ENCODE peak calls at places on chromosomes 2 and 18, in ten cellular contexts. D is smooth muscle cell of the brain vasculature; H is activated naive CD4-positive, alpha-beta T cell treated with Interleukin-2 at 50 U/mL for 16 hours; G is activated CD4-positive, alpha-beta T cell treated with anti-CD3 and anti-CD28 coated beads for 1 hour; X is fibroblast of pulmonary artery; L is NCI-H69; A is OCI-LY7; F is NAMALWA; V is hypothalamus; J is H1. M is an unnamed sample.

GRCh38 chr18:10588975-10589374 is 63.1 kb downstream of the NAPG start:
- DNase-seq in X (no peak), F (no peak), J (no peak), H (no peak), G (no peak), L (peak), V (no peak), D (no peak), A (no peak), M (no peak)

GRCh38 chr18:45557296-45557695 is 58.0 kb upstream of the SLC14A2 start:
- DNase-seq in X (no peak), G (no peak), A (no peak), D (no peak), J (no peak), V (no peak), F (no peak), L (no peak), H (no peak), M (no peak)

GRCh38 chr2:33786881-33787280 is 187.8 kb upstream of the FAM98A start:
- DNase-seq in X (no peak), G (no peak), V (no peak), L (no peak), A (no peak), H (no peak), D (no peak), J (no peak), F (no peak), M (no peak)

GRCh38 chr18:58691256-58691655 is 20.0 kb downstream of the MALT1 start:
- DNase-seq in H (no peak), A (no peak), D (no peak), L (no peak), X (no peak), F (no peak), J (no peak), G (no peak), V (no peak), M (no peak)

GRCh38 chr18:35158728-35159443 is 81.9 kb upstream of the ZNF397 start:
- DNase-seq in V (no peak), D (no peak), L (peak), X (no peak), A (peak), G (no peak), J (no peak), F (peak), H (no peak), M (no peak)

GRCh38 chr2:43021791-43022500 is 204.5 kb downstream of the ZFP36L2 start:
- DNase-seq in D (no peak), A (peak), F (no peak), J (peak), X (no peak), L (no peak), G (no peak), V (peak), H (no peak), M (no peak)

GRCh38 chr18:12779043-12779442 is 76.2 kb downstream of the PSMG2 start:
- DNase-seq in F (no peak), H (no peak), D (no peak), V (no peak), J (no peak), L (peak), A (no peak), G (no peak), X (no peak), M (no peak)

GRCh38 chr2:112674229-112674628 is 28.5 kb downstream of the SLC20A1 start:
- DNase-seq in G (no peak), X (peak), D (no peak), J (no peak), V (peak), L (no peak), H (no peak), F (no peak), A (no peak), M (no peak)

GRCh38 chr2:75340560-75340959 is 141.2 kb upstream of the TACR1 start:
- DNase-seq in F (no peak), X (no peak), V (no peak), H (no peak), L (peak), D (no peak), A (no peak), G (no peak), J (no peak), M (no peak)

GRCh38 chr2:27915874-27916273 is 25.3 kb downstream of the BABAM2 start:
- DNase-seq in D (no peak), V (no peak), G (no peak), A (no peak), L (peak), J (no peak), H (no peak), F (no peak), X (no peak), M (no peak)

GRCh38 chr2:37614061-37614802 is 57.2 kb downstream of the CDC42EP3 start:
- DNase-seq in A (no peak), L (no peak), X (peak), H (peak), J (no peak), V (no peak), D (no peak), G (no peak), F (no peak), M (no peak)

GRCh38 chr2:55168221-55169154 is 63.6 kb downstream of the CLHC1 start:
- DNase-seq in D (no peak), G (no peak), A (peak), X (peak), F (peak), V (peak), H (peak), L (peak), J (no peak), M (peak)

GRCh38 chr18:7454429-7454828 is 112.7 kb upstream of the PTPRM start:
- DNase-seq in J (no peak), D (no peak), F (no peak), V (no peak), A (no peak), X (no peak), G (no peak), L (no peak), H (no peak), M (no peak)

GRCh38 chr18:51194604-51195003 is 2.9 kb downstream of the MEX3C start:
- DNase-seq in A (no peak), H (no peak), J (no peak), V (no peak), X (no peak), F (peak), L (peak), D (no peak), G (no peak), M (no peak)

GRCh38 chr2:171172980-171173542 is 12.4 kb upstream of the TLK1 start:
- DNase-seq in L (no peak), D (no peak), F (no peak), A (no peak), J (no peak), V (no peak), X (peak), H (no peak), G (no peak), M (no peak)

GRCh38 chr2:847669-848068 is 103.0 kb upstream of the SNTG2 start:
- DNase-seq in F (no peak), X (no peak), A (no peak), G (no peak), J (no peak), D (no peak), L (no peak), V (no peak), H (no peak), M (no peak)

GRCh38 chr2:74036450-74037175 is 51.9 kb downstream of the TET3 start:
- DNase-seq in G (no peak), X (no peak), J (no peak), L (no peak), F (no peak), A (no peak), H (no peak), V (no peak), D (no peak), M (no peak)

GRCh38 chr18:55322176-55322735 is 265.7 kb downstream of the TCF4 start:
- DNase-seq in V (peak), J (no peak), G (no peak), F (peak), H (no peak), X (peak), D (peak), A (peak), L (peak), M (no peak)

GRCh38 chr2:26461601-26462023 is 16.3 kb downstream of the OTOF start:
- DNase-seq in L (no peak), X (no peak), H (no peak), J (no peak), A (no peak), D (no peak), F (no peak), G (no peak), V (no peak), M (no peak)

GRCh38 chr2:118881490-118882129 is 34.2 kb upstream of the EN1 start:
- DNase-seq in V (no peak), L (peak), D (no peak), F (peak), X (peak), H (peak), A (peak), J (peak), G (peak), M (peak)

GRCh38 chr2:119486196-119486827 is 38.0 kb downstream of the SCTR start:
- DNase-seq in H (no peak), A (no peak), G (no peak), F (no peak), L (no peak), J (no peak), X (no peak), V (no peak), D (no peak), M (peak)

GRCh38 chr2:156486614-156487013 is 50.4 kb downstream of the GPD2 start:
- DNase-seq in X (no peak), A (no peak), G (no peak), F (no peak), H (no peak), D (no peak), V (no peak), J (no peak), L (no peak), M (no peak)